ENCODE peak calls at places on chromosome 3, in nine cellular contexts. Y, C, E, X, I, W, G, Q and Z are unnamed samples. For H3K4me1, the result is how much of the 10 kb centered on the place peaks cover.

GRCh38 chr3:58989173-58989572 is 60.7 kb downstream of the CFAP20DC start:
- DNase-seq in Y (no peak), C (no peak), E (peak), X (peak), I (no peak), W (no peak), G (no peak), Q (no peak), Z (no peak)

GRCh38 chr3:35777563-35777962 is 138.2 kb downstream of the ARPP21 start:
- DNase-seq in Y (no peak), C (no peak), E (no peak), X (no peak), I (no peak), W (no peak), G (no peak), Q (no peak), Z (no peak)

GRCh38 chr3:55515550-55516246 is 28.6 kb upstream of the WNT5A start:
- DNase-seq in Y (no peak), C (no peak), E (no peak), X (no peak), I (no peak), W (no peak), G (no peak), Q (no peak), Z (no peak)

GRCh38 chr3:72310028-72310987 is 525.4 kb upstream of the PROK2 start:
- DNase-seq in Y (no peak), C (no peak), E (peak), X (peak), I (no peak), W (peak), G (no peak), Q (peak), Z (peak)

GRCh38 chr3:129616713-129617112 is 10.2 kb upstream of the PLXND1 start:
- DNase-seq in Y (no peak), C (peak), E (peak), X (peak), I (no peak), W (peak), G (no peak), Q (no peak), Z (peak)

GRCh38 chr3:5784656-5785055 is 597.1 kb downstream of the EDEM1 start:
- DNase-seq in Y (no peak), C (no peak), E (no peak), X (no peak), I (no peak), W (no peak), G (no peak), Q (no peak), Z (no peak)

GRCh38 chr3:65412591-65412990 is 626.1 kb downstream of the MAGI1 start:
- DNase-seq in Y (no peak), C (no peak), E (no peak), X (no peak), I (no peak), W (peak), G (no peak), Q (no peak), Z (peak)

GRCh38 chr3:47261301-47261700 is 21.3 kb downstream of the KIF9 start:
- DNase-seq in Y (no peak), C (no peak), E (peak), X (peak), I (no peak), W (no peak), G (no peak), Q (no peak), Z (no peak)

GRCh38 chr3:58497074-58497473 is 5.2 kb downstream of the KCTD6 start:
- DNase-seq in Y (no peak), C (no peak), E (no peak), X (no peak), I (no peak), W (no peak), G (no peak), Q (no peak), Z (no peak)

GRCh38 chr3:22836131-22836530 is 367.0 kb upstream of the UBE2E2 start:
- DNase-seq in Y (peak), C (no peak), E (no peak), X (no peak), I (no peak), W (no peak), G (no peak), Q (no peak), Z (no peak)

GRCh38 chr3:171842864-171843511 is at the start of gene TMEM212:
- DNase-seq in Y (peak), C (no peak), E (peak), X (peak), I (no peak), W (no peak), G (no peak), Q (no peak), Z (no peak)

GRCh38 chr3:12966847-12967750 is 106.1 kb downstream of the IQSEC1 start:
- DNase-seq in Y (no peak), C (peak), E (peak), X (peak), I (no peak), W (no peak), G (no peak), Q (no peak), Z (no peak)

GRCh38 chr3:12967751-12968209 is 105.4 kb downstream of the IQSEC1 start:
- DNase-seq in Y (peak), C (peak), E (peak), X (peak), I (peak), W (peak), G (peak), Q (peak), Z (peak)

GRCh38 chr3:12968541-12968940 is 104.7 kb downstream of the IQSEC1 start:
- DNase-seq in Y (no peak), C (peak), E (no peak), X (no peak), I (no peak), W (no peak), G (no peak), Q (no peak), Z (no peak)

GRCh38 chr3:12970684-12971083 is 102.5 kb downstream of the IQSEC1 start:
- DNase-seq in Y (no peak), C (no peak), E (no peak), X (no peak), I (no peak), W (no peak), G (no peak), Q (no peak), Z (no peak)

GRCh38 chr3:12969487-12969886 is 103.7 kb downstream of the IQSEC1 start:
- DNase-seq in Y (no peak), C (peak), E (no peak), X (no peak), I (no peak), W (peak), G (no peak), Q (no peak), Z (no peak)
- H3K4me1 ChIP-seq in Y (under half), C (half or more), E (under half), X (under half), I (under half), W (half or more), G (under half), Q (under half), Z (under half)

GRCh38 chr3:160126761-160127160 is 98.5 kb upstream of the C3orf80 start:
- DNase-seq in Y (no peak), C (no peak), E (no peak), X (no peak), I (no peak), W (no peak), G (no peak), Q (no peak), Z (no peak)
- H3K4me1 ChIP-seq in Y (half or more), C (under half), E (under half), X (under half), I (under half), W (under half), G (under half), Q (under half), Z (under half)

GRCh38 chr3:112115806-112116383 is 17.2 kb downstream of the GCSAM start:
- DNase-seq in Y (no peak), C (no peak), E (no peak), X (no peak), I (no peak), W (no peak), G (no peak), Q (no peak), Z (no peak)
- H3K4me1 ChIP-seq in Y (under half), C (under half), E (under half), X (under half), I (under half), W (under half), G (under half), Q (under half), Z (under half)

GRCh38 chr3:12965999-12966846 is 107.0 kb downstream of the IQSEC1 start:
- DNase-seq in Y (no peak), C (peak), E (no peak), X (peak), I (no peak), W (no peak), G (no peak), Q (no peak), Z (no peak)
- H3K4me1 ChIP-seq in Y (under half), C (half or more), E (under half), X (under half), I (under half), W (half or more), G (under half), Q (half or more), Z (under half)

DNA sequence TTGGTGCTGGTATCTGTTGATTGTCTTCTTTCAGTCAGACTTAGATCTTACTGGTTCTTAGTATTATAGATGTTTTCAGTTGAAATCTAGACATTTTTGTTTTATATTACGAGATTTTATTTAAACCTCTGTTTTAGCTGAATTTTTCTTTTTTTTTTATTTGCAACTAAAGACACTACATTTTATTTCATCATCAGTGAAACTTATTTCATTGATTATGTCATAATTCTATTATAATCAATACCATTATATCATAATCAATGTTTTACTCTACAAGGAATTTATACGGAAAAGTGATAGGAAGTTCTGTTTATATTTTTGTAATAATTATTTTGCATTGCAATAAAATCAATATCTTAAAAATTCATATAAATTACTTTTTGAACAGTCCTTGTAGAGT is 477.4 kb upstream of the MDFIC2 start:
- DNase-seq in Y (no peak), C (no peak), E (no peak), X (no peak), I (no peak), W (no peak), G (no peak), Q (no peak), Z (no peak)
- H3K4me1 ChIP-seq in Y (under half), C (under half), E (under half), X (under half), I (under half), W (under half), G (under half), Q (under half), Z (under half)

GRCh38 chr3:28940530-28940929 is 340.3 kb upstream of the RBMS3 start:
- DNase-seq in Y (no peak), C (no peak), E (peak), X (peak), I (peak), W (no peak), G (peak), Q (no peak), Z (no peak)

GRCh38 chr3:28934135-28934813 is 346.6 kb upstream of the RBMS3 start:
- DNase-seq in Y (no peak), C (no peak), E (no peak), X (no peak), I (no peak), W (no peak), G (no peak), Q (no peak), Z (no peak)

GRCh38 chr3:28933337-28933736 is 347.5 kb upstream of the RBMS3 start:
- DNase-seq in Y (no peak), C (no peak), E (no peak), X (no peak), I (no peak), W (no peak), G (no peak), Q (no peak), Z (no peak)

GRCh38 chr3:28935141-28935540 is 345.7 kb upstream of the RBMS3 start:
- DNase-seq in Y (no peak), C (no peak), E (no peak), X (no peak), I (peak), W (no peak), G (no peak), Q (no peak), Z (no peak)

DNA sequence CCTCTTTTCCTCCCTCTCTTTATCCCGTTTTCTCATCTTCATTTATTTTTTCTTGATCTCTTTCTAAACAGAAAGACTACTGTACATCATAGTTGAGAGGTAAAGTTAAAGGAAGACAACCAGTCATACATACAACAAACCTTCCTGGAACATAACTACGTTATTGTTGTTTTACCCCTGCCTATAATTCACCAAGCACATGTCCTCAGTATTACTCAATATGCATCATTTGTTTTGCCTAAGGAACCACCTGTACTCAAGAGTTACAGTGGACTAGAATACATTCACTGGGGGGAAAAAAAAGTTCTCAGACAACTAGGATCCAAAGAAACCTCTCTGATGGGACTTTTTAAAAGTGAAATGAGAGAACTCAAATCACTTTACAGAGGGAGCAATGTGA is 344.7 kb upstream of the RBMS3 start:
- DNase-seq in Y (no peak), C (no peak), E (no peak), X (no peak), I (no peak), W (no peak), G (no peak), Q (no peak), Z (no peak)
- H3K4me1 ChIP-seq in Y (under half), C (under half), E (under half), X (under half), I (under half), W (under half), G (under half), Q (under half), Z (under half)

GRCh38 chr3:13259831-13260230 is 160.3 kb downstream of the NUP210 start:
- DNase-seq in Y (no peak), C (no peak), E (no peak), X (no peak), I (no peak), W (no peak), G (no peak), Q (no peak), Z (no peak)
- H3K4me1 ChIP-seq in Y (under half), C (under half), E (under half), X (under half), I (under half), W (under half), G (under half), Q (under half), Z (under half)